ENCODE peak calls at places on chromosomes 6 and 20, in ten cellular contexts. One of them, this sample, is unnamed.
A peak's percentile ranks its signal among the peaks of the same experiment; 100 is the strongest.

GRCh38 chr6:9628819-9629218 is 786.1 kb downstream of the TFAP2A start:
- DNase-seq in GM23338: no peak
- DNase-seq in PC-9: no peak
- DNase-seq in fibroblast of lung: no peak
- DNase-seq in astrocyte: no peak
- DNase-seq in OCI-LY7: no peak
- DNase-seq in GM23248: peak; percentile 34
- DNase-seq in PC-3: no peak
- DNase-seq in neural progenitor cell: no peak
- DNase-seq in HepG2: no peak
- DNase-seq in this sample: no peak

GRCh38 chr6:42460892-42461291 is 9.2 kb upstream of the TRERF1 start:
- DNase-seq in GM23338: no peak
- DNase-seq in PC-9: no peak
- DNase-seq in fibroblast of lung: peak; percentile 54
- DNase-seq in astrocyte: peak; percentile 35
- DNase-seq in OCI-LY7: no peak
- DNase-seq in GM23248: peak; percentile 68
- DNase-seq in PC-3: no peak
- DNase-seq in neural progenitor cell: no peak
- DNase-seq in HepG2: no peak
- DNase-seq in this sample: no peak

GRCh38 chr20:11047559-11047958 is 373.8 kb upstream of the JAG1 start:
- DNase-seq in GM23338: no peak
- DNase-seq in PC-9: peak; percentile 65
- DNase-seq in fibroblast of lung: peak; percentile 82
- DNase-seq in astrocyte: peak; percentile 83
- DNase-seq in OCI-LY7: no peak
- DNase-seq in GM23248: no peak
- DNase-seq in PC-3: peak; percentile 19
- DNase-seq in neural progenitor cell: no peak
- DNase-seq in HepG2: no peak
- DNase-seq in this sample: no peak

GRCh38 chr20:63456429-63457284 is 15.8 kb downstream of the KCNQ2 start:
- DNase-seq in GM23338: no peak
- DNase-seq in PC-9: no peak
- DNase-seq in fibroblast of lung: no peak
- DNase-seq in astrocyte: no peak
- DNase-seq in OCI-LY7: no peak
- DNase-seq in GM23248: peak; percentile 51
- DNase-seq in PC-3: no peak
- DNase-seq in neural progenitor cell: no peak
- DNase-seq in HepG2: no peak
- DNase-seq in this sample: no peak

GRCh38 chr20:57671662-57672061 is 38.2 kb downstream of the PMEPA1 start:
- DNase-seq in GM23338: no peak
- DNase-seq in PC-9: peak; percentile 44
- DNase-seq in fibroblast of lung: no peak
- DNase-seq in astrocyte: no peak
- DNase-seq in OCI-LY7: no peak
- DNase-seq in GM23248: peak; percentile 36
- DNase-seq in PC-3: peak; percentile 22
- DNase-seq in neural progenitor cell: no peak
- DNase-seq in HepG2: no peak
- DNase-seq in this sample: no peak

GRCh38 chr6:160949531-160949930 is 42.0 kb upstream of the MAP3K4 start:
- DNase-seq in GM23338: no peak
- DNase-seq in PC-9: no peak
- DNase-seq in fibroblast of lung: no peak
- DNase-seq in astrocyte: no peak
- DNase-seq in OCI-LY7: no peak
- DNase-seq in GM23248: no peak
- DNase-seq in PC-3: no peak
- DNase-seq in neural progenitor cell: no peak
- DNase-seq in HepG2: no peak
- DNase-seq in this sample: no peak

GRCh38 chr6:154404791-154405400 is 48.3 kb upstream of the IPCEF1 start:
- DNase-seq in GM23338: no peak
- DNase-seq in PC-9: peak; percentile 41
- DNase-seq in fibroblast of lung: peak; percentile 76
- DNase-seq in astrocyte: peak; percentile 71
- DNase-seq in OCI-LY7: no peak
- DNase-seq in GM23248: peak; percentile 65
- DNase-seq in PC-3: no peak
- DNase-seq in neural progenitor cell: no peak
- DNase-seq in HepG2: no peak
- DNase-seq in this sample: no peak

GRCh38 chr20:37644605-37645004 is 49.2 kb upstream of the CTNNBL1 start:
- DNase-seq in GM23338: no peak
- DNase-seq in PC-9: no peak
- DNase-seq in fibroblast of lung: no peak
- DNase-seq in astrocyte: no peak
- DNase-seq in OCI-LY7: no peak
- DNase-seq in GM23248: no peak
- DNase-seq in PC-3: no peak
- DNase-seq in neural progenitor cell: no peak
- DNase-seq in HepG2: no peak
- DNase-seq in this sample: no peak

GRCh38 chr20:39800548-39800947 is 838.4 kb downstream of the DHX35 start:
- DNase-seq in GM23338: no peak
- DNase-seq in PC-9: no peak
- DNase-seq in fibroblast of lung: peak; percentile 95
- DNase-seq in astrocyte: peak; percentile 93
- DNase-seq in OCI-LY7: no peak
- DNase-seq in GM23248: peak; percentile 92
- DNase-seq in PC-3: no peak
- DNase-seq in neural progenitor cell: no peak
- DNase-seq in HepG2: no peak
- DNase-seq in this sample: no peak

GRCh38 chr6:151993364-151993763 is 185.9 kb downstream of the ESR1 start:
- DNase-seq in GM23338: no peak
- DNase-seq in PC-9: no peak
- DNase-seq in fibroblast of lung: no peak
- DNase-seq in astrocyte: no peak
- DNase-seq in OCI-LY7: no peak
- DNase-seq in GM23248: no peak
- DNase-seq in PC-3: no peak
- DNase-seq in neural progenitor cell: no peak
- DNase-seq in HepG2: no peak
- DNase-seq in this sample: no peak

GRCh38 chr6:34241351-34242215 is 4.9 kb downstream of the HMGA1 start:
- DNase-seq in GM23338: no peak
- DNase-seq in PC-9: no peak
- DNase-seq in fibroblast of lung: no peak
- DNase-seq in astrocyte: no peak
- DNase-seq in OCI-LY7: no peak
- DNase-seq in GM23248: no peak
- DNase-seq in PC-3: no peak
- DNase-seq in neural progenitor cell: no peak
- DNase-seq in HepG2: no peak
- DNase-seq in this sample: no peak

GRCh38 chr6:34238507-34239239 is 2.0 kb downstream of the HMGA1 start:
- DNase-seq in GM23338: no peak
- DNase-seq in PC-9: no peak
- DNase-seq in fibroblast of lung: no peak
- DNase-seq in astrocyte: no peak
- DNase-seq in OCI-LY7: no peak
- DNase-seq in GM23248: peak; percentile 28
- DNase-seq in PC-3: no peak
- DNase-seq in neural progenitor cell: peak; percentile 40
- DNase-seq in HepG2: no peak
- DNase-seq in this sample: no peak

GRCh38 chr6:34239240-34239825 is 2.7 kb downstream of the HMGA1 start:
- DNase-seq in GM23338: no peak
- DNase-seq in PC-9: no peak
- DNase-seq in fibroblast of lung: no peak
- DNase-seq in astrocyte: no peak
- DNase-seq in OCI-LY7: no peak
- DNase-seq in GM23248: no peak
- DNase-seq in PC-3: peak; percentile 33
- DNase-seq in neural progenitor cell: no peak
- DNase-seq in HepG2: no peak
- DNase-seq in this sample: no peak

GRCh38 chr6:34240329-34241248 is 3.9 kb downstream of the HMGA1 start:
- DNase-seq in GM23338: no peak
- DNase-seq in PC-9: no peak
- DNase-seq in fibroblast of lung: no peak
- DNase-seq in astrocyte: no peak
- DNase-seq in OCI-LY7: no peak
- DNase-seq in GM23248: no peak
- DNase-seq in PC-3: no peak
- DNase-seq in neural progenitor cell: no peak
- DNase-seq in HepG2: no peak
- DNase-seq in this sample: no peak

DNA sequence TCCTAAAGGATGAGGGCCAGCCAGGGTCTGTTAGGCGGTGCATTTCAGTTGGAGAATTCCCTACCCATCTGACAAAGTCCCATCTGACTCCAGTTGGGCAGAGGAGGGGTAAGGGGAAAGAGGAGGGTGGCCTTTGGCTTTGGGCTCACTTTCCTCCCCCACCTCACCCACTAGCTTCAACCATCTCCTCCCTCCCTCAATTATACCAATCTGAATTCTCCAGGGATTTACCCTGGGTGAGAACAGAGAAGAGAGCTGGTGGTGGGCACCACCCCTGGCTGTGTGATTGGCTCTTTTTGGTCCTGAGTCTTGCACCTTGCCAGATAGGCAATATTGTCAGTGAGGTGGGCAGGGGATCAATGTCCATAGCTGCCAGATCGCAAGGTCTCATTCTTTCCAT is 3.2 kb downstream of the HMGA1 start:
- DNase-seq in GM23338: no peak
- DNase-seq in PC-9: no peak
- DNase-seq in fibroblast of lung: no peak
- DNase-seq in astrocyte: no peak
- DNase-seq in OCI-LY7: no peak
- DNase-seq in GM23248: no peak
- DNase-seq in PC-3: no peak
- DNase-seq in neural progenitor cell: no peak
- DNase-seq in HepG2: no peak
- DNase-seq in this sample: no peak
- H3K4me3 ChIP-seq in GM23338: peak overlapping the region; percentile 73
- H3K4me3 ChIP-seq in PC-9: peak overlapping the region; percentile 78
- H3K4me3 ChIP-seq in fibroblast of lung: no peak overlapping the region
- H3K4me3 ChIP-seq in astrocyte: peak overlapping the region; percentile 74
- H3K4me3 ChIP-seq in OCI-LY7: peak overlapping the region; percentile 97
- H3K4me3 ChIP-seq in GM23248: peak overlapping the region; percentile 97
- H3K4me3 ChIP-seq in PC-3: peak overlapping the region; percentile 94
- H3K4me3 ChIP-seq in neural progenitor cell: peak overlapping the region; percentile 98
- H3K4me3 ChIP-seq in HepG2: no peak overlapping the region
- H3K4me3 ChIP-seq in this sample: no peak overlapping the region

DNA sequence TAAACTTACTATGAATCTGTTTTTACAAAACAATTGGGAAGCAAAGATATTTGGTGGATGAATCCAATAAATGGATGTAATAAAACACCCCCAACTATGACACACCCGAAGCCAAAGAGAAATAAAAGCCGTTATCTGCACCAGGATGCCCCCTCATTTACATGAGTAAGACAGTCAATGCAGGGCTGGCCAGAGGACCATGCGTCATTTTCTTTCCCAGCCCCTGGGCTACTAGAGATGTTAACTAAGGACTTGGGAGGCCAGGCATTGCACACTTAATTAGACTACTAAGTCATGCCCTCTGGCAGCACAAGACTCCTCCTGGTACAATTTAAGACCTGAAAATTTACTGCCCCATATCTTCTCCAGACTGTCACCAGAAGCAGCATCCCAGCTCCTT is 3.2 kb downstream of the LEMD2 start:
- DNase-seq in GM23338: no peak
- DNase-seq in PC-9: no peak
- DNase-seq in fibroblast of lung: peak; percentile 84
- DNase-seq in astrocyte: peak; percentile 80
- DNase-seq in OCI-LY7: no peak
- DNase-seq in GM23248: peak; percentile 97
- DNase-seq in PC-3: peak; percentile 31
- DNase-seq in neural progenitor cell: no peak
- DNase-seq in HepG2: no peak
- DNase-seq in this sample: no peak
- H4K20me1 ChIP-seq in GM23338: peaks cover 11% of the 10 kb centered on the region
- H4K20me1 ChIP-seq in PC-9: peaks cover 13% of the 10 kb centered on the region
- H4K20me1 ChIP-seq in fibroblast of lung: no peaks in the 10 kb centered on the region
- H4K20me1 ChIP-seq in astrocyte: peaks cover 54% of the 10 kb centered on the region
- H4K20me1 ChIP-seq in OCI-LY7: peaks cover 14% of the 10 kb centered on the region
- H4K20me1 ChIP-seq in GM23248: no peaks in the 10 kb centered on the region
- H4K20me1 ChIP-seq in PC-3: no peaks in the 10 kb centered on the region
- H4K20me1 ChIP-seq in neural progenitor cell: peaks cover 65% of the 10 kb centered on the region
- H4K20me1 ChIP-seq in HepG2: peaks cover 9% of the 10 kb centered on the region
- H4K20me1 ChIP-seq in this sample: peaks cover 59% of the 10 kb centered on the region

GRCh38 chr20:41355192-41355591 is 11.4 kb downstream of the EMILIN3 start:
- DNase-seq in GM23338: no peak
- DNase-seq in PC-9: no peak
- DNase-seq in fibroblast of lung: no peak
- DNase-seq in astrocyte: no peak
- DNase-seq in OCI-LY7: no peak
- DNase-seq in GM23248: no peak
- DNase-seq in PC-3: no peak
- DNase-seq in neural progenitor cell: no peak
- DNase-seq in HepG2: no peak
- DNase-seq in this sample: no peak
- H3K4me3 ChIP-seq in GM23338: no peak overlapping the region
- H3K4me3 ChIP-seq in PC-9: no peak overlapping the region
- H3K4me3 ChIP-seq in fibroblast of lung: no peak overlapping the region
- H3K4me3 ChIP-seq in astrocyte: no peak overlapping the region
- H3K4me3 ChIP-seq in OCI-LY7: no peak overlapping the region
- H3K4me3 ChIP-seq in GM23248: no peak overlapping the region
- H3K4me3 ChIP-seq in PC-3: no peak overlapping the region
- H3K4me3 ChIP-seq in neural progenitor cell: no peak overlapping the region
- H3K4me3 ChIP-seq in HepG2: no peak overlapping the region
- H3K4me3 ChIP-seq in this sample: no peak overlapping the region

GRCh38 chr6:5996701-5997419 is 9.9 kb downstream of the NRN1 start:
- DNase-seq in GM23338: peak; percentile 64
- DNase-seq in PC-9: no peak
- DNase-seq in fibroblast of lung: no peak
- DNase-seq in astrocyte: no peak
- DNase-seq in OCI-LY7: no peak
- DNase-seq in GM23248: peak; percentile 84
- DNase-seq in PC-3: no peak
- DNase-seq in neural progenitor cell: peak; percentile 66
- DNase-seq in HepG2: no peak
- DNase-seq in this sample: peak; percentile 47

GRCh38 chr6:5997420-5998093 is 9.2 kb downstream of the NRN1 start:
- DNase-seq in GM23338: peak; percentile 70
- DNase-seq in PC-9: no peak
- DNase-seq in fibroblast of lung: no peak
- DNase-seq in astrocyte: no peak
- DNase-seq in OCI-LY7: peak; percentile 20
- DNase-seq in GM23248: peak; percentile 79
- DNase-seq in PC-3: no peak
- DNase-seq in neural progenitor cell: peak; percentile 85
- DNase-seq in HepG2: no peak
- DNase-seq in this sample: no peak

GRCh38 chr6:5994234-5994998 is 12.3 kb downstream of the NRN1 start:
- DNase-seq in GM23338: peak; percentile 70
- DNase-seq in PC-9: no peak
- DNase-seq in fibroblast of lung: no peak
- DNase-seq in astrocyte: no peak
- DNase-seq in OCI-LY7: no peak
- DNase-seq in GM23248: no peak
- DNase-seq in PC-3: no peak
- DNase-seq in neural progenitor cell: peak; percentile 50
- DNase-seq in HepG2: no peak
- DNase-seq in this sample: no peak

GRCh38 chr6:5994999-5995698 is 11.6 kb downstream of the NRN1 start:
- DNase-seq in GM23338: no peak
- DNase-seq in PC-9: no peak
- DNase-seq in fibroblast of lung: no peak
- DNase-seq in astrocyte: no peak
- DNase-seq in OCI-LY7: no peak
- DNase-seq in GM23248: no peak
- DNase-seq in PC-3: no peak
- DNase-seq in neural progenitor cell: no peak
- DNase-seq in HepG2: no peak
- DNase-seq in this sample: no peak

GRCh38 chr6:5995705-5996686 is 10.7 kb downstream of the NRN1 start:
- DNase-seq in GM23338: peak; percentile 92
- DNase-seq in PC-9: no peak
- DNase-seq in fibroblast of lung: peak; percentile 31
- DNase-seq in astrocyte: no peak
- DNase-seq in OCI-LY7: no peak
- DNase-seq in GM23248: peak; percentile 92
- DNase-seq in PC-3: no peak
- DNase-seq in neural progenitor cell: peak; percentile 91
- DNase-seq in HepG2: peak; percentile 39
- DNase-seq in this sample: peak; percentile 41
- H4K20me1 ChIP-seq in GM23338: peaks cover 17% of the 10 kb centered on the region
- H4K20me1 ChIP-seq in PC-9: no peaks in the 10 kb centered on the region
- H4K20me1 ChIP-seq in fibroblast of lung: no peaks in the 10 kb centered on the region
- H4K20me1 ChIP-seq in astrocyte: no peaks in the 10 kb centered on the region
- H4K20me1 ChIP-seq in OCI-LY7: no peaks in the 10 kb centered on the region
- H4K20me1 ChIP-seq in GM23248: no peaks in the 10 kb centered on the region
- H4K20me1 ChIP-seq in PC-3: no peaks in the 10 kb centered on the region
- H4K20me1 ChIP-seq in neural progenitor cell: peaks cover 48% of the 10 kb centered on the region
- H4K20me1 ChIP-seq in HepG2: no peaks in the 10 kb centered on the region
- H4K20me1 ChIP-seq in this sample: no peaks in the 10 kb centered on the region

This sample was measured in DND-41.